ENCODE peak calls at places on chromosomes 16 and 17, in ten cellular contexts. Y, J, A, X, O, U, K, P, Q and W are unnamed samples.

GRCh38 chr16:76583995-76584394 is 306.8 kb downstream of the CNTNAP4 start:
- DNase-seq in Y (no peak), J (no peak), A (no peak), X (no peak), O (no peak), U (no peak), K (no peak), P (no peak), Q (no peak), W (no peak)

GRCh38 chr16:67481561-67482259 is 753 bp upstream of the ATP6V0D1 start:
- DNase-seq in Y (peak; percentile 86), J (peak; percentile 32), A (peak; percentile 75), X (peak; percentile 80), O (no peak), U (peak; percentile 33), K (no peak), P (no peak), Q (peak; percentile 46), W (no peak)

GRCh38 chr16:86519649-86520316 is 9.5 kb downstream of the FOXF1 start:
- DNase-seq in Y (peak; percentile 89), J (peak; percentile 18), A (peak; percentile 81), X (peak; percentile 67), O (peak; percentile 37), U (peak; percentile 60), K (peak; percentile 86), P (no peak), Q (peak; percentile 75), W (no peak)

GRCh38 chr17:42917236-42917603 is 16.6 kb downstream of the G6PC1 start:
- DNase-seq in Y (no peak), J (no peak), A (no peak), X (no peak), O (no peak), U (peak; percentile 8), K (no peak), P (no peak), Q (no peak), W (no peak)

GRCh38 chr17:74566132-74566753 is 1.1 kb downstream of the CD300H start:
- DNase-seq in Y (no peak), J (no peak), A (no peak), X (peak; percentile 52), O (peak; percentile 35), U (peak; percentile 58), K (peak; percentile 57), P (peak; percentile 25), Q (peak; percentile 3), W (no peak)

GRCh38 chr16:1773703-1774455 is 945 bp upstream of the MRPS34 start:
- DNase-seq in Y (no peak), J (no peak), A (peak; percentile 68), X (no peak), O (no peak), U (no peak), K (peak; percentile 49), P (peak; percentile 56), Q (peak; percentile 66), W (no peak)

GRCh38 chr16:66194866-66195265 is 171.6 kb upstream of the CDH5 start:
- DNase-seq in Y (no peak), J (no peak), A (no peak), X (no peak), O (no peak), U (no peak), K (no peak), P (no peak), Q (no peak), W (no peak)

GRCh38 chr16:22848451-22848850 is 34.5 kb downstream of the HS3ST2 start:
- DNase-seq in Y (no peak), J (no peak), A (no peak), X (no peak), O (no peak), U (no peak), K (no peak), P (peak; percentile 51), Q (no peak), W (no peak)

GRCh38 chr17:4177732-4178131 is 34.7 kb downstream of the CYB5D2 start:
- DNase-seq in Y (no peak), J (no peak), A (no peak), X (no peak), O (no peak), U (no peak), K (no peak), P (no peak), Q (no peak), W (no peak)
- H3K36me3 ChIP-seq in Y (peaks cover 68% of the 10 kb centered on the region), J (peaks cover 63% of the 10 kb centered on the region), A (peaks cover 15% of the 10 kb centered on the region), X (peaks cover 17% of the 10 kb centered on the region), O (peaks cover 92% of the 10 kb centered on the region), U (peaks cover 72% of the 10 kb centered on the region), K (peaks cover 7% of the 10 kb centered on the region), P (peaks cover 32% of the 10 kb centered on the region), Q (peaks cover 41% of the 10 kb centered on the region), W (peaks cover 28% of the 10 kb centered on the region)

DNA sequence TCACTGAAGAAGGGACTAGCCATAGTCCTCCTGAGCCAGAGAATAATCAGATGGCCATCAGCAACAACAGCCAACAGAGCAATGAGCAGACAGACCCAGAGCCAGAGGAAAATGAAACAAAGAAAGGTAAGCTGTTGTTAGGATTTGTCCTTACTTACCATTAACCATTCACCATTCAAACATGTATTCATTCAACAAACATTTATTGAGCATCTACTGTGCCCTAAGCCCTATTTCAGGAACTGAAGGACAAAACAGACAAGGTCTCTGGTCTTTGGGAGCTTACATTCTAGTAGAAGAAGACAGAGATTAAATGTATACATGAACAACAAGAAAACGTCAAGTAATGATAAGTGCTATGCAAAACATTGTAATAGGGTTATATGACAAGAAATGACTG is 19.3 kb downstream of the OGFOD1 start:
- DNase-seq in Y (no peak), J (no peak), A (no peak), X (no peak), O (no peak), U (no peak), K (no peak), P (no peak), Q (no peak), W (no peak)
- H3K36me3 ChIP-seq in Y (peaks cover 44% of the 10 kb centered on the region), J (peaks cover 93% of the 10 kb centered on the region), A (peaks cover 46% of the 10 kb centered on the region), X (peaks cover 4% of the 10 kb centered on the region), O (peaks cover 99% of the 10 kb centered on the region), U (peaks cover 92% of the 10 kb centered on the region), K (peaks cover 88% of the 10 kb centered on the region), P (peaks cover 60% of the 10 kb centered on the region), Q (peaks cover 21% of the 10 kb centered on the region), W (peaks cover 17% of the 10 kb centered on the region)

GRCh38 chr17:44110011-44110686 is 13.3 kb downstream of the HDAC5 start:
- DNase-seq in Y (no peak), J (no peak), A (no peak), X (no peak), O (no peak), U (no peak), K (no peak), P (no peak), Q (no peak), W (no peak)

GRCh38 chr17:44111777-44112176 is 11.7 kb downstream of the HDAC5 start:
- DNase-seq in Y (no peak), J (no peak), A (no peak), X (no peak), O (no peak), U (no peak), K (no peak), P (no peak), Q (no peak), W (no peak)

GRCh38 chr17:44109312-44109630 is 14.2 kb downstream of the HDAC5 start:
- DNase-seq in Y (no peak), J (no peak), A (no peak), X (no peak), O (no peak), U (no peak), K (no peak), P (no peak), Q (no peak), W (no peak)

GRCh38 chr17:44112284-44113280 is 10.9 kb downstream of the HDAC5 start:
- DNase-seq in Y (no peak), J (no peak), A (peak; percentile 96), X (no peak), O (no peak), U (no peak), K (no peak), P (no peak), Q (no peak), W (no peak)

DNA sequence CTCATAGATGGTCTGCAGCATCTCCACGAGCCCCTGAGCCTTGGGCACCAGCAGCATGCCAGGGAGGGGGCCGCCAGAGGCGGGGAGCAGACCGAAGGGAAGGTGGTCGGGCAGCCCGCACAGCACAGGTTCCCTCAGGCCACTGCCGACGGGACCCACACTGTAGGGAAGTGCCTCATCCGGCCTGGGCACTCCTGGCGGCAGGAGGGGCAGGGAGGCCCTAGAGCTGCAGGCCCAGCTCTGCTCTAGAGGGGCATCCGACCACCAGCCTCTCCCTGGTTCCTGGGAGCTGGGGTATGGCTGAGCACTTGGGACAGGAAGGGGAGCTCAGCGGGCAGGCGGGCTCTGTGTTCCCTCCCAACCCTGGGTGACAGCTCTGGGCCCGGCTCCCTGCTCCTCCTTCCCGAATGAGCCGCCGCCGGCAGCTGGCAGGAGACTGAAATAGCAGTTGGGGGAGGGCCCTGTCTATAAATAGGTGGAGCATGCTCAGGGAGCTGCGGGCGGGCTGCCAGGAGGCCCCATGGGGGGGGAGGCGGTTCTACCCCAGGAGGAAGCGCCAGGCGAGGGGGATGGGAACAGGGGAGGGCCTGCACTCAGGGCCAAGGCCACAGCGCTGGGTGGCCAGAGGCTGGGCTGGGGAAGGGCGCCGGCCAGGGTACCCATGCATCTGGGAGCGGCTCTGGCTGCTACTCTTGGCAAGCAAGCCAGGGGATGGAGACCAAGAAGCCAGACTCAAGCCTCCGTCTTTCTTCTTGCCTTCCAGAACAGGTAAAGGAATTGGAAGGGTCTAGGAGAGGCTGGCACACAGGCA is 12.4 kb downstream of the HDAC5 start:
- DNase-seq in Y (peak; percentile 100), J (no peak), A (peak; percentile 100), X (peak; percentile 98), O (peak; percentile 98), U (peak; percentile 91), K (peak; percentile 92), P (peak; percentile 63), Q (peak; percentile 94), W (peak; percentile 62)
- H3K36me3 ChIP-seq in Y (peaks cover 9% of the 10 kb centered on the region), J (peaks cover 7% of the 10 kb centered on the region), A (no peaks in the 10 kb centered on the region), X (no peaks in the 10 kb centered on the region), O (peaks cover 21% of the 10 kb centered on the region), U (no peaks in the 10 kb centered on the region), K (no peaks in the 10 kb centered on the region), P (no peaks in the 10 kb centered on the region), Q (peaks cover 4% of the 10 kb centered on the region), W (peaks cover 12% of the 10 kb centered on the region)

DNA sequence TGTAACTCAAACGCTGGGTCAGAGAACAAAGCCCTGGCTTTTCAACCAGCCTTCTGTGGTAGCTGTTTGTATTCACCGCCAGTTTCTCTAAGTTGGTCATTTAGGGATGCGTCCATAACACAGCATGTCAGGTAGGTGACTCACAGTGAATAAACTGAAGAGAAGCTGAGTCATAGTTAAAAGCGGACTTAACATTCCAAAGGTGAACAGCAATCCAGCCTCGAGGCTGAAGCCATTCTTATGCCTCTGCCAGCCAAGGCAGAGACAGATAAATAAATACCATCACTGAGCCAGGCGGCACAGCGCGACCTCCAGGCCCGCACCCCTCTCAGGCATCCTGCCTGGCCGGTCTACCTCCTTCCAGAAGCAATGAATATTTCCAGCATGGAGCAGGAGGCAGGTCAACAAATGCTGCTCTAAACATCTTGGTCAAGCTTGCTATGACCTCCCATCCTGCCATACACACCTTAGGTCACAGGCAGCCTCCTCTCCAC is 12.4 kb upstream of the CACNG4 start:
- DNase-seq in Y (no peak), J (no peak), A (peak; percentile 58), X (peak; percentile 60), O (no peak), U (peak; percentile 37), K (peak; percentile 95), P (peak; percentile 97), Q (peak; percentile 76), W (peak; percentile 65)
- H3K36me3 ChIP-seq in Y (no peaks in the 10 kb centered on the region), J (no peaks in the 10 kb centered on the region), A (no peaks in the 10 kb centered on the region), X (no peaks in the 10 kb centered on the region), O (no peaks in the 10 kb centered on the region), U (no peaks in the 10 kb centered on the region), K (no peaks in the 10 kb centered on the region), P (no peaks in the 10 kb centered on the region), Q (no peaks in the 10 kb centered on the region), W (no peaks in the 10 kb centered on the region)

GRCh38 chr17:65072577-65073178 is 16.1 kb upstream of the GNA13 start:
- DNase-seq in Y (peak; percentile 25), J (no peak), A (no peak), X (peak; percentile 63), O (no peak), U (no peak), K (no peak), P (no peak), Q (no peak), W (no peak)
- H3K36me3 ChIP-seq in Y (no peaks in the 10 kb centered on the region), J (no peaks in the 10 kb centered on the region), A (no peaks in the 10 kb centered on the region), X (no peaks in the 10 kb centered on the region), O (no peaks in the 10 kb centered on the region), U (no peaks in the 10 kb centered on the region), K (no peaks in the 10 kb centered on the region), P (no peaks in the 10 kb centered on the region), Q (no peaks in the 10 kb centered on the region), W (no peaks in the 10 kb centered on the region)